ENCODE peak calls at places on chromosomes 4 and X, in six cellular contexts. H, N, C, T, S and Z are unnamed samples.

GRCh38 chrX:106894978-106895452 is 8.1 kb downstream of the RIPPLY1 start:
- DNase-seq in H (peak), N (no peak), C (no peak), T (no peak), S (no peak), Z (no peak)

GRCh38 chr4:187491421-187491820 is 504.1 kb upstream of the ZFP42 start:
- DNase-seq in H (no peak), N (no peak), C (no peak), T (no peak), S (no peak), Z (no peak)

GRCh38 chrX:16278927-16279326 is 111.6 kb downstream of the MAGEB17 start:
- DNase-seq in H (no peak), N (no peak), C (no peak), T (no peak), S (no peak), Z (no peak)

GRCh38 chr4:68361146-68361589 is 11.3 kb upstream of the YTHDC1 start:
- DNase-seq in H (peak), N (no peak), C (no peak), T (no peak), S (no peak), Z (no peak)

GRCh38 chr4:69881173-69881773 is 21.3 kb upstream of the SULT1E1 start:
- DNase-seq in H (peak), N (no peak), C (peak), T (no peak), S (no peak), Z (peak)

GRCh38 chrX:7218321-7219152 is 70.6 kb upstream of the PUDP start:
- DNase-seq in H (no peak), N (no peak), C (no peak), T (no peak), S (no peak), Z (no peak)

GRCh38 chr4:108544504-108544903 is 75.9 kb upstream of the RPL34 start:
- DNase-seq in H (peak), N (no peak), C (no peak), T (no peak), S (no peak), Z (no peak)

GRCh38 chr4:184617611-184618196 is 31.5 kb downstream of the CASP3 start:
- DNase-seq in H (no peak), N (no peak), C (no peak), T (no peak), S (no peak), Z (no peak)

GRCh38 chrX:109252789-109253188 is 229.1 kb downstream of the GUCY2F start:
- DNase-seq in H (no peak), N (no peak), C (no peak), T (no peak), S (no peak), Z (no peak)

GRCh38 chr4:94827481-94828110 is 69.8 kb downstream of the BMPR1B start:
- DNase-seq in H (peak), N (no peak), C (no peak), T (no peak), S (no peak), Z (no peak)

GRCh38 chr4:124389591-124389990 is 322.9 kb downstream of the ANKRD50 start:
- DNase-seq in H (no peak), N (no peak), C (no peak), T (no peak), S (no peak), Z (no peak)

GRCh38 chr4:656651-657337 is 17.3 kb downstream of the ATP5ME start:
- DNase-seq in H (no peak), N (no peak), C (no peak), T (peak), S (no peak), Z (no peak)

GRCh38 chrX:19772759-19773623 is 114.4 kb downstream of the SH3KBP1 start:
- DNase-seq in H (peak), N (no peak), C (peak), T (no peak), S (no peak), Z (peak)

GRCh38 chrX:124098089-124098488 is 136.6 kb downstream of the STAG2 start:
- DNase-seq in H (peak), N (no peak), C (no peak), T (no peak), S (no peak), Z (no peak)

GRCh38 chr4:92840880-92841279 is 537.1 kb downstream of the GRID2 start:
- DNase-seq in H (no peak), N (no peak), C (no peak), T (no peak), S (no peak), Z (no peak)

GRCh38 chr4:138450546-138450945 is 208.4 kb upstream of the SLC7A11 start:
- DNase-seq in H (no peak), N (no peak), C (no peak), T (no peak), S (no peak), Z (no peak)